ENCODE peak calls at places on chromosomes 7 and 10, in seven cellular contexts. J is kidney epithelial cell, C is GM06990, U is astrocyte, R is mucosa of descending colon, P is WTC11, N is fibroblast of lung. I is an unnamed sample.
A peak's percentile ranks its signal among the peaks of the same experiment; 100 is the strongest.

GRCh38 chr7:111014074-111014473 is 76.9 kb upstream of the LRRN3 start:
- DNase-seq in J (no peak), C (no peak), U (no peak), R (no peak), P (no peak), N (no peak), I (no peak)

GRCh38 chr10:6280291-6280690 is 77.6 kb downstream of the PFKFB3 start:
- DNase-seq in J (no peak), C (no peak), U (no peak), R (no peak), P (no peak), N (no peak), I (no peak)

GRCh38 chr10:61900829-61901783 is at the start of gene ARID5B:
- DNase-seq in J (no peak), C (peak; percentile 53), U (peak; percentile 68), R (peak; percentile 37), P (peak; percentile 33), N (peak; percentile 74), I (peak; percentile 51)

GRCh38 chr10:25682203-25682950 is 251.7 kb upstream of the MYO3A start:
- DNase-seq in J (no peak), C (no peak), U (peak; percentile 42), R (no peak), P (peak; percentile 19), N (peak; percentile 50), I (no peak)

GRCh38 chr7:158863611-158864506 is 7.5 kb downstream of the DYNC2I1 start:
- DNase-seq in J (peak; percentile 45), C (peak; percentile 63), U (peak; percentile 68), R (peak; percentile 84), P (peak; percentile 37), N (peak; percentile 75), I (peak; percentile 73)

GRCh38 chr7:114789942-114790341 is 132.0 kb upstream of the MDFIC start:
- DNase-seq in J (peak; percentile 12), C (no peak), U (peak; percentile 93), R (no peak), P (no peak), N (peak; percentile 95), I (peak; percentile 93)

GRCh38 chr7:2069472-2069860 is 163.3 kb downstream of the MAD1L1 start:
- DNase-seq in J (no peak), C (no peak), U (peak; percentile 16), R (no peak), P (no peak), N (peak; percentile 54), I (no peak)

GRCh38 chr7:115357213-115357999 is 435.5 kb downstream of the MDFIC start:
- DNase-seq in J (no peak), C (no peak), U (peak; percentile 64), R (no peak), P (no peak), N (peak; percentile 69), I (peak; percentile 86)

GRCh38 chr7:96426027-96426426 is 104.1 kb upstream of the SLC25A13 start:
- DNase-seq in J (peak; percentile 16), C (no peak), U (no peak), R (no peak), P (no peak), N (peak; percentile 17), I (no peak)

GRCh38 chr10:128071417-128071782 is 54.8 kb downstream of the MKI67 start:
- DNase-seq in J (no peak), C (no peak), U (no peak), R (no peak), P (no peak), N (no peak), I (no peak)

GRCh38 chr7:96219382-96220130 is 102.3 kb downstream of the SLC25A13 start:
- DNase-seq in J (peak; percentile 85), C (no peak), U (peak; percentile 72), R (no peak), P (no peak), N (peak; percentile 76), I (peak; percentile 53)

GRCh38 chr10:133440633-133441285 is 13.0 kb upstream of the SCART1 start:
- DNase-seq in J (no peak), C (no peak), U (no peak), R (peak; percentile 18), P (no peak), N (no peak), I (no peak)

GRCh38 chr7:128860158-128861073 is 2.2 kb upstream of the ATP6V1F start:
- DNase-seq in J (no peak), C (no peak), U (peak; percentile 56), R (no peak), P (no peak), N (peak; percentile 63), I (peak; percentile 64)

GRCh38 chr10:102713814-102714620 is at the start of gene ARL3:
- DNase-seq in J (peak; percentile 94), C (peak; percentile 98), U (peak; percentile 96), R (peak; percentile 98), P (peak; percentile 98), N (peak; percentile 99), I (peak; percentile 98)
- TF ChIP-seq CTCF in J (peak; percentile 39), C (peak; percentile 50), U (peak; percentile 32), R (no peak), P (peak; percentile 25), N (no peak), I (peak; percentile 78)

DNA sequence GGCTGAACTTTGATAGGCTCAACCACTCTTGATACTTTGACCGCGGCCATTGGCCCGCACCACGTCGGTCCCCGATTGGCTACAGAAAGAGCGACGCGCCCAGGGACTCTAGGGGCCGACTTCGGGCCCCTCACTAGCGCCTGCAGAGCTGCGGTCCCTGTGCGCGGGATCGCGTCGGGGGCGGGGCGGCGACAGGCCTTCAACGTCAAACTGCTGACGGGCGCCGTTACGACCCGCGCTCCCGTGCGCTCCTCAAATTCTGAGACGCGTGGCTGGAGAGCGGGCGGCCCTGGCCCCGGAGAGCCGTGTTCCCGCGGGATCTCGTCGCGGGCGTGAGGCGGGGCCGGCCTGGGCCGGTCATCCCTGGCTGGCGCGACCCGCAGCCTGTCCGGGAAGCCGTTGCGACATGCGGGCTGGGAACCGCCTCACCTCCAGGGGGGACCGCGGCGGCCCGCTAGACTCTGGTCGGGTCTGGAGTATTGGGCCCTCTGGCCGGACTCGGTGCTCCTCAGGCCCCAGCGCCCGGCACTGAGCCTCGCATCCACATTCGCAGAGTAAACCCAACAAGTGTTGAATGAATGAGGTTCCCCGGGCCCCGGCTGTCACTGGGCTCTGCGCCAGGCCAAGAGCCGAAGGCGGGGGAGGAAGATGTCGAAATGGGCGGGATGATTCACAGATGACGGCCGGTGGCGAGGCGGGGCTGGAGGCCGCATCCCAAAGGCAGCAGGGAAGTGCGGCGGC is 644 bp upstream of the SLC25A28 start:
- DNase-seq in J (peak; percentile 60), C (peak; percentile 99), U (peak; percentile 87), R (peak; percentile 95), P (peak; percentile 90), N (peak; percentile 93), I (peak; percentile 92)
- TF ChIP-seq CTCF in J (no peak), C (no peak), U (no peak), R (no peak), P (no peak), N (no peak), I (no peak)

GRCh38 chr7:18081617-18082016 is 54.0 kb upstream of the PRPS1L1 start:
- DNase-seq in J (no peak), C (no peak), U (no peak), R (no peak), P (no peak), N (no peak), I (no peak)

GRCh38 chr7:18087687-18088078 is 60.0 kb upstream of the PRPS1L1 start:
- DNase-seq in J (no peak), C (no peak), U (no peak), R (no peak), P (peak; percentile 34), N (no peak), I (no peak)

GRCh38 chr7:18082169-18082568 is 54.5 kb upstream of the PRPS1L1 start:
- DNase-seq in J (no peak), C (no peak), U (no peak), R (no peak), P (no peak), N (no peak), I (no peak)

GRCh38 chr7:18087031-18087686 is 59.5 kb upstream of the PRPS1L1 start:
- DNase-seq in J (no peak), C (no peak), U (peak; percentile 15), R (no peak), P (peak; percentile 42), N (peak; percentile 25), I (no peak)

DNA sequence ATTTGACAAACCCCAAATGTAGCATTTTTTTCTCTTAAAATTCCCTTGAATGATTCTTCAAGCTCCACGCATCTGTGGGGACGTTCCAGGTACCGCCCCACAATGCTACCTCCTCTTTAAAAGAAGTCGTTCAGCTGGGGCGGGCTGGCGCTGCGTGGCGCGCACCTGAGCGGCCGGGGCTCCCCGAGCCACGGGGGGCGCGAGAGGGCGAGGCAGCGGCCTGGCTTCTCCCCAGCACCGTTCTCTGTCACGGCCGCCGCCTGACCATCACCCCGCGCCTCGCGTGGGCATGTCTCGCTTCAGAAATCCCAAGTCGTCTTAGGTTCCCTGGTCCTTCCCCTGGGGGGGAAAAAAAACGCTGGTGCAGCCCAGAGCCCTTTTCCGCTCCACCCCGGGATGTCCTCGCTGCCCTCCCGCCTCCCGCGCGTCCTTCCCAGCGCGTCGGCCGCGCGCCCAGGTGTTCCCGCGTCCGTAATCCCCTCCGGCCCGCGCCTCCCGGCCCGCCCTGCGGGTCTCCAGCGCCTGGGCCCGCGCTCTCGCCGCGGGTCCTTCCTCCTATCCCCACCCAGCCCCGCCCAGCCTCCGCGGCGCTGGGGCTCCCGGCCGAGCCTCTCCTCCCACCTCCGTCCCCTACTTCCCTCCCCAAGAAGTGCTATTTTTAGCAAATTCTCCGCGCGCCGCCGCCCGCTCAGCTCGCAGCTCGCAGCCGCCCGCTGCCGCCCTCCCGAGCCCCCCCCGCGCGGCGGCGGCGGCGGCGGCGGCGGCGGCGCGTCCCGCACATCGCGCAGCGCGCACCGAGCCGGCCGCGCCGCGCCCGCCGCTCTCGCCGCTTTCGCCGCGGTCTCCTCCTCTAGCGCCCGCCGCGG is 58.8 kb upstream of the PRPS1L1 start:
- DNase-seq in J (no peak), C (peak; percentile 17), U (peak; percentile 19), R (peak; percentile 28), P (peak; percentile 36), N (peak; percentile 41), I (no peak)
- TF ChIP-seq CTCF in J (no peak), C (no peak), U (peak; percentile 6), R (no peak), P (no peak), N (no peak), I (no peak)

GRCh38 chr10:109835257-109835656 is 88.1 kb downstream of the XPNPEP1 start:
- DNase-seq in J (no peak), C (no peak), U (no peak), R (no peak), P (no peak), N (no peak), I (no peak)

GRCh38 chr10:109837384-109837783 is 85.9 kb downstream of the XPNPEP1 start:
- DNase-seq in J (no peak), C (no peak), U (no peak), R (no peak), P (no peak), N (no peak), I (no peak)

GRCh38 chr10:109838592-109839244 is 84.6 kb downstream of the XPNPEP1 start:
- DNase-seq in J (no peak), C (no peak), U (no peak), R (no peak), P (peak; percentile 19), N (no peak), I (no peak)
- TF ChIP-seq CTCF in J (no peak), C (no peak), U (no peak), R (no peak), P (no peak), N (no peak), I (peak; percentile 40)

GRCh38 chr7:102323914-102324195 is 32.4 kb downstream of the SPDYE6 start:
- DNase-seq in J (no peak), C (no peak), U (no peak), R (no peak), P (no peak), N (no peak), I (no peak)
- TF ChIP-seq CTCF in J (no peak), C (no peak), U (no peak), R (no peak), P (no peak), N (no peak), I (no peak)